ENCODE peak calls at places on chromosomes 7 and 10, in eight cellular contexts. Z is adrenal gland, I is HepG2, X is transverse colon, G is body of pancreas, V is ovary, H is GM12878, J is stomach. K is an unnamed sample.
A peak's percentile ranks its signal among the peaks of the same experiment; 100 is the strongest.

GRCh38 chr7:4613855-4614548 is 68.1 kb upstream of the FOXK1 start:
- DNase-seq in Z (no peak), I (no peak), X (no peak), G (no peak), V (no peak), H (no peak), J (no peak), K (no peak)

GRCh38 chr10:73796766-73797165 is 11.4 kb downstream of the ZSWIM8 start:
- DNase-seq in Z (peak; percentile 27), I (no peak), X (no peak), G (no peak), V (no peak), H (no peak), J (no peak), K (no peak)

GRCh38 chr7:156058248-156058647 is 246.0 kb upstream of the SHH start:
- DNase-seq in Z (no peak), I (no peak), X (no peak), G (no peak), V (no peak), H (no peak), J (no peak), K (no peak)

GRCh38 chr7:22876986-22877729 is 54.5 kb upstream of the TOMM7 start:
- DNase-seq in Z (no peak), I (no peak), X (no peak), G (no peak), V (no peak), H (no peak), J (no peak), K (no peak)

GRCh38 chr7:114997487-114998404 is 75.9 kb downstream of the MDFIC start:
- DNase-seq in Z (no peak), I (no peak), X (no peak), G (no peak), V (no peak), H (no peak), J (no peak), K (no peak)

GRCh38 chr10:106819490-106819889 is 345.0 kb downstream of the SORCS1 start:
- DNase-seq in Z (no peak), I (no peak), X (no peak), G (no peak), V (no peak), H (no peak), J (no peak), K (no peak)

GRCh38 chr7:84302949-84303348 is 108.4 kb upstream of the SEMA3A start:
- DNase-seq in Z (no peak), I (no peak), X (no peak), G (no peak), V (no peak), H (no peak), J (no peak), K (no peak)

GRCh38 chr10:25142465-25142864 is 32.3 kb upstream of the GPR158 start:
- DNase-seq in Z (no peak), I (no peak), X (no peak), G (no peak), V (no peak), H (no peak), J (no peak), K (no peak)

GRCh38 chr10:52961298-52961697 is 188.7 kb upstream of the MBL2 start:
- DNase-seq in Z (no peak), I (peak; percentile 10), X (no peak), G (no peak), V (no peak), H (no peak), J (no peak), K (no peak)

GRCh38 chr10:119546009-119546408 is 3.5 kb upstream of the RGS10 start:
- DNase-seq in Z (no peak), I (no peak), X (no peak), G (no peak), V (no peak), H (no peak), J (no peak), K (no peak)

DNA sequence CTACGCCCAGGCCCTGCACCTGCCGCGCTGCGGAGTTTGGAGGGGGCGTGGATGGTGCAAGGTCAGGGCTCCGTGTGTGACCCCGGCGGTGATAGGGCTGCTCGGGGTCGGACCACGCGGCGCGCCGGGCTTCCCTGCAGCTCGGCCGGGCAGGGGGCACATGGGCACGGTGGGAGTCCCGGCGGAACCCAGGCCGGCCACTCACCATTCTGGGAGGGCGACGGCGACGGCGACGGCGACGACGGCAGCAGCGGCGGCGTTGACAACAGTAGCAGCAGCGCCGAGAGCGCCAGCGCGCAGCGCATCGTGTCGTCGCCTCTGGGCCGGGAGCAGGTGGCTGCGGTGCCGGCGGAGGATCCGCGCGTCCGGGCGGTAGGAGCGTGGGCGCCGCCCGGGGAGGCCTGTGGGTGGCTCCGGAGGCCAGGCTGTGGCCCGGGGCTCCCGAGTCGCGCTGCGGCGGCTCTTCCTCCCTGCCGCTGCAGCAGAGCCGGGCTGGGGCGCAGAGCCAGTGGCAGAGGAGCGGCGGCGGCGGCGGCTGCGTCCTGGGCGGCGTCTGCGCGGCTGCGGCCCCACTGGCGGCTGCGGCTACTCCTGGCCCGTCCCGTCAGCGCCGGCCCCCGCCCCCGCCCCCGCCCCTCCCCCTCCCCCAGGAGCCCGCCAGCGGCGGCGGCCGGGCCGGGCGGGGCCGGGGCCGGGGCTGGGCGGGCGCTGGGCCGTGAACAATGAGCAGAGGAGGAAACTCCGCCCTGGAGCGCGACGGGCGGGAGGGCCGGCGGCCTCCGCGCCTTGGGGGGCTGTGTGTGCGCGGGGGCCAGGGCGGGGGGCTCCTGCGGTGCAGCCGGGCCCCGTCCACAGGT is at the start of gene PODXL:
- DNase-seq in Z (peak; percentile 67), I (no peak), X (peak; percentile 74), G (peak; percentile 79), V (peak; percentile 70), H (no peak), J (peak; percentile 73), K (peak; percentile 74)
- TF ChIP-seq POLR2A in Z (peak; percentile 59), I (no peak), X (peak; percentile 3), G (peak; percentile 57), V (no peak), H (no peak), J (no peak), K (no peak)

DNA sequence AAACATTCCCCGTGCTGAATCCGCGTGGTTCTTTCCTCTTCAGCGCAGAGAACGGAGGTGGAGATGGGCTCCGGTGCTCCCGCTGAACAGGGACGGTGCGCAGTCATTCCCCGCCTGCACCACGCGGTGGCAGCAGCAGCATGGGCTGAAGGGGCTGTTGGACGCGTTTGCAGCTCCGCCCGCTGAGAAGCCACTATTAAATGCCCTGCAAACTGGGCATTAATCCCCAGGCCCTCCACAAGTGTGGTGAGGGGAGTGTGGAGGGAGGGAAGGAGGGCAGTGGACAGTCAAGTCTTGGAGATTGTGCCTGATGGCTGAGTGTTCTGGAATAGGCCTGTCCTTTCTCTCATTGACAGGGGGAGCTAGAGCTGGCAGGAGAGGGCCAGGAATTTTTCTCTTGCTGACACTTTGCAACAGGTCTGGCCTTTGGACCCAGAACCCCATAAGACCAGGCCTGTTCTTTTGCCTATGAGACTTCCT is 240.2 kb upstream of the INHBA start:
- DNase-seq in Z (peak; percentile 88), I (peak; percentile 66), X (peak; percentile 87), G (peak; percentile 79), V (peak; percentile 92), H (peak; percentile 39), J (peak; percentile 82), K (peak; percentile 89)
- H3K27ac ChIP-seq in Z (no peak overlapping the region), I (peak overlapping the region; percentile 72), X (peak overlapping the region; percentile 14), G (no peak overlapping the region), V (peak overlapping the region; percentile 57), H (no peak overlapping the region), J (peak overlapping the region; percentile 74), K (no peak overlapping the region)

GRCh38 chr7:16419859-16420258 is 1.5 kb downstream of the CRPPA start:
- DNase-seq in Z (no peak), I (no peak), X (no peak), G (no peak), V (no peak), H (no peak), J (no peak), K (no peak)

GRCh38 chr7:16422100-16422430 is 727 bp upstream of the CRPPA start:
- DNase-seq in Z (no peak), I (no peak), X (no peak), G (no peak), V (no peak), H (no peak), J (no peak), K (no peak)

GRCh38 chr7:16421333-16422099 is at the start of gene CRPPA:
- DNase-seq in Z (peak; percentile 48), I (peak; percentile 34), X (peak; percentile 36), G (peak; percentile 47), V (peak; percentile 60), H (no peak), J (no peak), K (peak; percentile 30)

GRCh38 chr7:16420329-16420648 is 1.0 kb downstream of the CRPPA start:
- DNase-seq in Z (no peak), I (no peak), X (no peak), G (no peak), V (no peak), H (no peak), J (no peak), K (no peak)

DNA sequence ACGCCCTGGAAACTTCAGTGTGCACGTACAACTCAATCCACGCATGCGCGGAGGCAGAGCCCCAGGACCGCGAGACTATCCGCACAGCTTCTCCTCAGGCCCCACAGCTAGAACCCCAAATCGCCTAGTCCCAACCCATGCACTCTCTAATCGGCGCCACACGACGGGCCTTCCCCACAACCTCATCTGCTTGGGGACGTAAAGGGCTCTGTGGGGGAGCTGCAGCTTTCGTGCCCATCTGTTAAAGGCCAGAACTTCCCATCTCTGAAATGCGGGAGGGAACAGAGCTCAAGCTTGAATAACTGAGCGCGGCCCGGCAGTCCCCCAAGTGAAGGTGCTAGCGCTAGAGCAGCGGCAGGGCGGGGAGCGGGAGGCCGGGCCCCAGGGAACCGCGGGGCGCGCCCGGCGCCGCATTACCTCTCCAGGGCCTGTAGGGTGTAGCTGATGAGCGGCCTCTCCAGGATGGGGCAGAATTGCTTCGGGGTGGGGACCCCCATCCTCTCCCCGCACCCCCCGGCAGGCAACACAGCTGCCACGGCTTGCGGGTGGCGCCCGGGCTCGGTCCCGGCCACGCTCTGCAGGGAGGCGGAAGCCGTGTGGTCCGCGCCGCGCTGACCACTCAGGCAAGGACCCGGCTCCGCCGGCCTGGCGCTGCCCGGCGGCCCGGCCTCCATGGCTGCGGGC is 547 bp downstream of the CRPPA start:
- DNase-seq in Z (peak; percentile 92), I (peak; percentile 77), X (peak; percentile 89), G (peak; percentile 87), V (peak; percentile 89), H (peak; percentile 45), J (peak; percentile 87), K (peak; percentile 90)
- TF ChIP-seq POLR2A in Z (peak; percentile 91), I (peak; percentile 67), X (peak; percentile 93), G (peak; percentile 97), V (peak; percentile 80), H (peak; percentile 56), J (peak; percentile 84), K (peak; percentile 58)

GRCh38 chr7:17371656-17372524 is 73.4 kb downstream of the AHR start:
- DNase-seq in Z (no peak), I (peak; percentile 17), X (no peak), G (no peak), V (no peak), H (no peak), J (no peak), K (no peak)

GRCh38 chr7:17370901-17371550 is 72.6 kb downstream of the AHR start:
- DNase-seq in Z (peak; percentile 48), I (no peak), X (no peak), G (no peak), V (peak; percentile 30), H (no peak), J (no peak), K (no peak)

GRCh38 chr7:17376595-17376994 is 78.1 kb downstream of the AHR start:
- DNase-seq in Z (no peak), I (no peak), X (no peak), G (no peak), V (no peak), H (no peak), J (no peak), K (no peak)

GRCh38 chr7:17374157-17374556 is 75.7 kb downstream of the AHR start:
- DNase-seq in Z (no peak), I (no peak), X (no peak), G (no peak), V (no peak), H (no peak), J (no peak), K (no peak)

GRCh38 chr7:17374654-17375053 is 76.2 kb downstream of the AHR start:
- DNase-seq in Z (no peak), I (no peak), X (no peak), G (no peak), V (no peak), H (no peak), J (no peak), K (no peak)
- H3K27ac ChIP-seq in Z (no peak overlapping the region), I (no peak overlapping the region), X (no peak overlapping the region), G (no peak overlapping the region), V (no peak overlapping the region), H (no peak overlapping the region), J (no peak overlapping the region), K (no peak overlapping the region)

K was measured in thyroid gland.